ENCODE peak calls at places on chromosomes 4 and X, in eight cellular contexts. G is CD4-positive, CD25-positive, alpha-beta regulatory T cell; L is right cardiac atrium; E is small intestine; Y is left lung; H is A549; F is OCI-LY7; I is neural progenitor cell. Q is an unnamed sample. For H3K9me3, the result is how much of the 10 kb centered on the place peaks cover.

GRCh38 chr4:54728342-54728741 is 70.6 kb downstream of the KIT start:
- DNase-seq in E (no peak), H (no peak), F (no peak), Y (no peak), I (no peak), G (no peak), L (no peak), Q (no peak)

GRCh38 chrX:17654116-17654515 is 83.2 kb upstream of the SCML1 start:
- DNase-seq in H (no peak), E (no peak), Y (no peak), L (peak), G (peak), I (no peak), F (no peak), Q (peak)

GRCh38 chr4:113537183-113537977 is 224.2 kb downstream of the CAMK2D start:
- DNase-seq in I (no peak), F (no peak), L (no peak), H (no peak), Y (no peak), E (no peak), G (no peak), Q (no peak)

GRCh38 chrX:15350329-15350996 is 15.1 kb upstream of the PIGA start:
- DNase-seq in F (no peak), E (no peak), L (no peak), G (no peak), H (no peak), I (peak), Y (no peak), Q (no peak)

GRCh38 chr4:11647433-11647832 is 218.7 kb upstream of the HS3ST1 start:
- DNase-seq in G (no peak), H (no peak), Y (no peak), F (no peak), I (no peak), E (no peak), L (no peak), Q (no peak)

GRCh38 chr4:173403051-173403450 is 4.1 kb upstream of the SCRG1 start:
- DNase-seq in G (no peak), F (no peak), E (no peak), L (no peak), I (no peak), Y (no peak), H (peak), Q (no peak)

GRCh38 chrX:110536788-110537187 is 178.1 kb downstream of the RTL9 start:
- DNase-seq in E (no peak), Y (no peak), H (no peak), G (no peak), I (no peak), F (no peak), L (no peak), Q (no peak)

GRCh38 chr4:55183926-55184599 is 58.7 kb upstream of the KDR start:
- DNase-seq in E (no peak), I (no peak), G (no peak), H (peak), Y (no peak), F (no peak), L (no peak), Q (no peak)

GRCh38 chr4:140609548-140610425 is 41.0 kb upstream of the UCP1 start:
- DNase-seq in E (peak), F (peak), I (peak), H (peak), G (peak), Y (no peak), L (peak), Q (peak)

GRCh38 chr4:174764105-174764729 is 64.8 kb downstream of the GLRA3 start:
- DNase-seq in F (peak), G (peak), H (peak), Y (no peak), L (no peak), E (peak), I (peak), Q (no peak)

GRCh38 chr4:87853108-87853507 is 20.3 kb downstream of the MEPE start:
- DNase-seq in Y (no peak), E (peak), H (peak), F (peak), L (no peak), I (peak), G (peak), Q (peak)

GRCh38 chr4:89514811-89515210 is 207.2 kb upstream of the GPRIN3 start:
- DNase-seq in E (no peak), Y (no peak), H (no peak), L (no peak), F (no peak), I (no peak), G (no peak), Q (no peak)

GRCh38 chr4:127364397-127364796 is 268.4 kb upstream of the INTU start:
- DNase-seq in I (peak), Y (no peak), G (no peak), L (no peak), H (no peak), E (no peak), F (no peak), Q (no peak)

GRCh38 chr4:146959692-146960091 is 14.0 kb upstream of the TTC29 start:
- DNase-seq in L (no peak), H (no peak), G (no peak), E (no peak), Y (no peak), F (no peak), I (no peak), Q (no peak)

GRCh38 chr4:96099031-96099430 is 259.1 kb downstream of the PDHA2 start:
- DNase-seq in Y (no peak), H (no peak), F (no peak), I (no peak), G (no peak), L (no peak), E (no peak), Q (no peak)

GRCh38 chr4:185020293-185020808 is 2.1 kb downstream of the HELT start:
- DNase-seq in G (no peak), Y (no peak), H (peak), E (no peak), L (no peak), F (no peak), I (peak), Q (no peak)

GRCh38 chrX:15436220-15436619 is 52.0 kb upstream of the VEGFD start:
- DNase-seq in E (no peak), L (no peak), Y (no peak), I (no peak), G (no peak), F (no peak), H (no peak), Q (no peak)

DNA sequence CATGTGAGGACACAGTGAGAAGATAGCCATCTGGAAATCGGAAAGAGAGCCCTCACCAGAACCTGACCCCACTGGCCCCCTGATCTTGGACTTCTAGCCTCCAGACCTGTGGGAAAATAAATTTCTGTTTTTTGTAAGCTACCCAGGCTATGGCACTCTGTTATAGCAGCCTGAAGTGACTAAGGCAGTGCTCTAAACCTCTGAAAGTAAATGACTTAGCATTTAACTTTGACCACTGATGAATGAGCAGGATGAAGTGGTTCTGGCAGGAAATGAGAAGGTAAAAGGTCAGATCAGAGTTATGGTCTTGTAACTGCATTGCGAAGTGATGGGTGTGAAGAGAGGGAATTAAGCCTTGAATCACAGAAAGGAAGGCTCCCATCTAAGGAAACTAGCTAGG is 17.0 kb downstream of the GPAT3 start:
- DNase-seq in E (peak), Y (no peak), G (peak), H (peak), I (no peak), L (no peak), F (no peak), Q (no peak)
- H3K27ac ChIP-seq in E (peak), Y (peak), G (no peak), H (peak), I (no peak), L (no peak), F (no peak), Q (no peak)

GRCh38 chr4:145168578-145169187 is 11.7 kb downstream of the OTUD4 start:
- DNase-seq in I (no peak), H (no peak), F (no peak), E (no peak), Y (no peak), L (no peak), G (no peak), Q (no peak)
- H3K9me3 ChIP-seq in I (under half), H (under half), F (under half), E (under half), Y (under half), L (under half), G (under half), Q (under half)

DNA sequence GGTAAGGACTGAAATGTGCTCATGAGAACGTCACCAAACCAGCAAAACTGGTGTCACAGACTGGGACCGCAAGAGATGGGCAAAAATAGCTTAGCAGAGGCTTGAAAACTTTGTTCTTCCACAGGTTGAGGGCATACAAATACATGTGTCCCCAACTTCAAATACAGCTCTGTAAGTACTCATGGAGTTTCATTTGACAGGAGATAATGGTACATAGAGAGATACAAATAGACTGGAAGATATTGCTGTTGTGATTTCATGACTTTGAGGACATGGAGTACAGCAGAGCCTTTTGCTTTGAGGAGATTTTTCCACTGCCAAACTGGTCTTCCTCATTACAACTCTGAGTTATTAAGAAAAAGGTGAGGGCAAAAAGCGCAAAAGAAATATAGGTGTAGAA is 70.7 kb downstream of the STX18 start:
- DNase-seq in H (no peak), G (no peak), F (no peak), I (no peak), L (no peak), E (no peak), Y (no peak), Q (no peak)
- H3K4me3 ChIP-seq in H (no peak), G (no peak), F (no peak), I (no peak), L (no peak), E (no peak), Y (no peak), Q (no peak)

DNA sequence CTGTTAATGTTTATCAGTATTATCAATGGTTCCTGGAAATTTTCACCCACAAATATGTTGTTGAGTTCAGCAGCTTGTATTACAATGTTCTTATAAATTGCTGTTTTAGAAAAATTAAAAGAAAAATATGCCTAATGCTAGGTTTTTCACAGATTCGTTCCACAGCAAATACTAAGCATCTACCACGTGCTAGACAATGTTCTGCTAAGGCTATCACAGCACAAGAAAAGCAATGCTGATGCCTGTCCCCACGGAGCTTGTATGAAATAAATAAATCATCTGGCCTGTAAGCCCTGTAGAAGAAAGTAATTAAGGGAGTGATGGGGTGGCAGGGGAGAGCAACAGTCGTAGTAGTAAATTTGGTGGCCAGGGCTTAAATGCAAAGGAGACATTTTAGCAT is 36.5 kb downstream of the ARAP2 start:
- DNase-seq in Y (no peak), I (no peak), G (peak), F (no peak), H (no peak), E (no peak), L (no peak), Q (no peak)
- H3K27ac ChIP-seq in Y (no peak), I (no peak), G (no peak), F (no peak), H (no peak), E (no peak), L (no peak), Q (no peak)

Q was measured in naive thymus-derived CD4-positive, alpha-beta T cell.